ENCODE peak calls at places on chromosomes 5 and 9, in six cellular contexts. One of them, this sample, is unnamed.

GRCh38 chr5:143334903-143335302 is 68.6 kb downstream of the NR3C1 start:
- DNase-seq in NCI-H1417: no peak
- DNase-seq in iPS-NIHi11: no peak
- DNase-seq in body of pancreas: no peak
- DNase-seq in central memory CD4-positive, alpha-beta T cell: no peak
- DNase-seq in NCI-H748 treated with DMSO at 0.1 percent for 48 hours: no peak
- DNase-seq in this sample: no peak

GRCh38 chr9:21812415-21812814 is 10.0 kb downstream of the MTAP start:
- DNase-seq in iPS-NIHi11: no peak
- DNase-seq in NCI-H748 treated with DMSO at 0.1 percent for 48 hours: no peak
- DNase-seq in NCI-H1417: no peak
- DNase-seq in body of pancreas: no peak
- DNase-seq in central memory CD4-positive, alpha-beta T cell: no peak
- DNase-seq in this sample: no peak

GRCh38 chr9:127805620-127806019 is 2.9 kb downstream of the FPGS start:
- DNase-seq in NCI-H748 treated with DMSO at 0.1 percent for 48 hours: no peak
- DNase-seq in body of pancreas: peak
- DNase-seq in iPS-NIHi11: peak
- DNase-seq in central memory CD4-positive, alpha-beta T cell: no peak
- DNase-seq in NCI-H1417: no peak
- DNase-seq in this sample: peak

GRCh38 chr5:128494516-128494915 is 43.5 kb downstream of the FBN2 start:
- DNase-seq in central memory CD4-positive, alpha-beta T cell: no peak
- DNase-seq in NCI-H748 treated with DMSO at 0.1 percent for 48 hours: no peak
- DNase-seq in iPS-NIHi11: no peak
- DNase-seq in NCI-H1417: no peak
- DNase-seq in body of pancreas: no peak
- DNase-seq in this sample: no peak

GRCh38 chr9:113916931-113917330 is 40.8 kb downstream of the ZNF618 start:
- DNase-seq in central memory CD4-positive, alpha-beta T cell: no peak
- DNase-seq in body of pancreas: no peak
- DNase-seq in iPS-NIHi11: no peak
- DNase-seq in NCI-H1417: no peak
- DNase-seq in NCI-H748 treated with DMSO at 0.1 percent for 48 hours: no peak
- DNase-seq in this sample: no peak

GRCh38 chr5:40877371-40877988 is 31.8 kb upstream of the C7 start:
- DNase-seq in NCI-H748 treated with DMSO at 0.1 percent for 48 hours: no peak
- DNase-seq in iPS-NIHi11: no peak
- DNase-seq in central memory CD4-positive, alpha-beta T cell: no peak
- DNase-seq in body of pancreas: no peak
- DNase-seq in NCI-H1417: no peak
- DNase-seq in this sample: no peak

GRCh38 chr5:111069839-111070238 is 1.7 kb upstream of the TSLP start:
- DNase-seq in NCI-H748 treated with DMSO at 0.1 percent for 48 hours: no peak
- DNase-seq in NCI-H1417: no peak
- DNase-seq in iPS-NIHi11: no peak
- DNase-seq in body of pancreas: no peak
- DNase-seq in central memory CD4-positive, alpha-beta T cell: no peak
- DNase-seq in this sample: no peak

GRCh38 chr9:134236001-134236421 is 71.6 kb upstream of the RNU6ATAC start:
- DNase-seq in NCI-H748 treated with DMSO at 0.1 percent for 48 hours: no peak
- DNase-seq in NCI-H1417: no peak
- DNase-seq in central memory CD4-positive, alpha-beta T cell: no peak
- DNase-seq in iPS-NIHi11: no peak
- DNase-seq in body of pancreas: no peak
- DNase-seq in this sample: no peak

GRCh38 chr5:40381676-40382363 is 297.9 kb upstream of the PTGER4 start:
- DNase-seq in NCI-H1417: no peak
- DNase-seq in NCI-H748 treated with DMSO at 0.1 percent for 48 hours: no peak
- DNase-seq in iPS-NIHi11: no peak
- DNase-seq in body of pancreas: no peak
- DNase-seq in central memory CD4-positive, alpha-beta T cell: no peak
- DNase-seq in this sample: no peak

GRCh38 chr5:83780681-83781080 is 60.0 kb upstream of the HAPLN1 start:
- DNase-seq in NCI-H1417: no peak
- DNase-seq in central memory CD4-positive, alpha-beta T cell: no peak
- DNase-seq in iPS-NIHi11: no peak
- DNase-seq in body of pancreas: no peak
- DNase-seq in NCI-H748 treated with DMSO at 0.1 percent for 48 hours: no peak
- DNase-seq in this sample: no peak

GRCh38 chr5:37710965-37711364 is 128.9 kb downstream of the GDNF start:
- DNase-seq in NCI-H748 treated with DMSO at 0.1 percent for 48 hours: no peak
- DNase-seq in central memory CD4-positive, alpha-beta T cell: no peak
- DNase-seq in iPS-NIHi11: no peak
- DNase-seq in body of pancreas: no peak
- DNase-seq in NCI-H1417: no peak
- DNase-seq in this sample: no peak

GRCh38 chr9:111661802-111662491 is 542 bp downstream of the GNG10 start:
- DNase-seq in iPS-NIHi11: peak
- DNase-seq in central memory CD4-positive, alpha-beta T cell: peak
- DNase-seq in body of pancreas: peak
- DNase-seq in NCI-H1417: peak
- DNase-seq in NCI-H748 treated with DMSO at 0.1 percent for 48 hours: peak
- DNase-seq in this sample: peak

GRCh38 chr5:169979871-169980270 is 424 bp downstream of the INSYN2B start:
- DNase-seq in NCI-H1417: no peak
- DNase-seq in body of pancreas: no peak
- DNase-seq in central memory CD4-positive, alpha-beta T cell: no peak
- DNase-seq in NCI-H748 treated with DMSO at 0.1 percent for 48 hours: no peak
- DNase-seq in iPS-NIHi11: no peak
- DNase-seq in this sample: no peak

GRCh38 chr9:89954229-89954628 is 349.4 kb downstream of the GADD45G start:
- DNase-seq in central memory CD4-positive, alpha-beta T cell: no peak
- DNase-seq in body of pancreas: no peak
- DNase-seq in NCI-H748 treated with DMSO at 0.1 percent for 48 hours: no peak
- DNase-seq in NCI-H1417: peak
- DNase-seq in iPS-NIHi11: no peak
- DNase-seq in this sample: no peak

GRCh38 chr9:16367605-16368424 is 502.7 kb downstream of the BNC2 start:
- DNase-seq in body of pancreas: no peak
- DNase-seq in NCI-H748 treated with DMSO at 0.1 percent for 48 hours: no peak
- DNase-seq in central memory CD4-positive, alpha-beta T cell: no peak
- DNase-seq in NCI-H1417: no peak
- DNase-seq in iPS-NIHi11: no peak
- DNase-seq in this sample: no peak

GRCh38 chr9:136399176-136400037 is 563 bp downstream of the SNAPC4 start:
- DNase-seq in NCI-H1417: peak
- DNase-seq in central memory CD4-positive, alpha-beta T cell: peak
- DNase-seq in NCI-H748 treated with DMSO at 0.1 percent for 48 hours: no peak
- DNase-seq in iPS-NIHi11: peak
- DNase-seq in body of pancreas: peak
- DNase-seq in this sample: peak

GRCh38 chr9:21047315-21047714 is 15.9 kb upstream of the HACD4 start:
- DNase-seq in central memory CD4-positive, alpha-beta T cell: no peak
- DNase-seq in NCI-H748 treated with DMSO at 0.1 percent for 48 hours: no peak
- DNase-seq in iPS-NIHi11: no peak
- DNase-seq in NCI-H1417: no peak
- DNase-seq in body of pancreas: no peak
- DNase-seq in this sample: no peak

This sample was measured in HuH-7.